ENCODE peak calls at places on chromosome 13, in nine cellular contexts. U is heart left ventricle; B is effector memory CD4-positive, alpha-beta T cell; J is RPMI8226; W is activated gamma-delta T cell treated with anti-CD3 and anti-CD28 coated beads, Interleukin-2, amount 50 U/mL, for 16 hours; P is lower leg skin; N is thyroid gland; E is CD4-positive, alpha-beta T cell; T is H9. C is an unnamed sample.

GRCh38 chr13:106373304-106373988 is 162.0 kb downstream of the EFNB2 start:
- DNase-seq in N (no peak), E (no peak), B (no peak), W (no peak), P (no peak), T (no peak), J (no peak), U (no peak), C (no peak)

GRCh38 chr13:94640676-94641075 is 39.0 kb downstream of the GPR180 start:
- DNase-seq in T (no peak), N (no peak), J (no peak), B (no peak), W (no peak), U (no peak), P (no peak), E (no peak), C (no peak)

GRCh38 chr13:102878491-102878890 is 32.7 kb downstream of the ERCC5 start:
- DNase-seq in E (no peak), T (no peak), U (no peak), W (no peak), N (no peak), J (no peak), B (no peak), P (no peak), C (no peak)

GRCh38 chr13:76245920-76246319 is 609.8 kb downstream of the LMO7 start:
- DNase-seq in J (no peak), N (no peak), P (no peak), B (no peak), W (no peak), E (no peak), U (no peak), T (no peak), C (no peak)

GRCh38 chr13:21517576-21517975 is 58.5 kb upstream of the ZDHHC20 start:
- DNase-seq in T (no peak), B (no peak), U (no peak), N (no peak), J (no peak), W (no peak), E (no peak), P (no peak), C (no peak)

GRCh38 chr13:103046676-103047075 is 19.5 kb downstream of the SLC10A2 start:
- DNase-seq in U (no peak), W (no peak), J (no peak), E (no peak), T (no peak), P (no peak), B (no peak), N (no peak), C (no peak)

GRCh38 chr13:45602183-45602582 is 13.4 kb downstream of the ERICH6B start:
- DNase-seq in W (no peak), N (no peak), J (no peak), E (no peak), U (no peak), P (no peak), T (no peak), B (no peak), C (no peak)

GRCh38 chr13:37138169-37138568 is 32.7 kb upstream of the CSNK1A1L start:
- DNase-seq in T (peak; percentile 43), U (no peak), W (no peak), P (no peak), B (no peak), E (no peak), N (no peak), J (no peak), C (no peak)